ENCODE peak calls at places on chromosomes 7 and 10, in six cellular contexts. O, Z, Q, N, R and X are unnamed samples.

GRCh38 chr7:157271991-157272324 is 64.8 kb upstream of the DNAJB6 start:
- DNase-seq in O (peak; percentile 74), Z (no peak), Q (no peak), N (peak; percentile 79), R (peak; percentile 91), X (no peak)

GRCh38 chr7:44226396-44226753 is 25.6 kb downstream of the YKT6 start:
- DNase-seq in O (no peak), Z (peak; percentile 54), Q (no peak), N (no peak), R (no peak), X (no peak)

GRCh38 chr10:98649170-98649569 is 202.4 kb upstream of the HPS1 start:
- DNase-seq in O (no peak), Z (no peak), Q (no peak), N (no peak), R (no peak), X (no peak)

GRCh38 chr7:64997164-64997908 is 6.5 kb upstream of the ZNF117 start:
- DNase-seq in O (no peak), Z (no peak), Q (no peak), N (no peak), R (no peak), X (no peak)

GRCh38 chr7:141695803-141696289 is 6.1 kb downstream of the DENND11 start:
- DNase-seq in O (no peak), Z (no peak), Q (no peak), N (no peak), R (peak; percentile 67), X (no peak)

GRCh38 chr10:93963434-93963833 is 30.3 kb upstream of the PLCE1 start:
- DNase-seq in O (no peak), Z (no peak), Q (no peak), N (no peak), R (no peak), X (no peak)

GRCh38 chr10:47023237-47024045 is 112.2 kb downstream of the PTPN20 start:
- DNase-seq in O (no peak), Z (no peak), Q (no peak), N (no peak), R (no peak), X (no peak)

GRCh38 chr10:111705026-111705425 is 478.5 kb downstream of the GPAM start:
- DNase-seq in O (no peak), Z (no peak), Q (no peak), N (no peak), R (no peak), X (no peak)

GRCh38 chr10:14414901-14415300 is 84.2 kb upstream of the FRMD4A start:
- DNase-seq in O (no peak), Z (no peak), Q (no peak), N (no peak), R (no peak), X (no peak)

GRCh38 chr10:34343764-34344163 is 471.3 kb downstream of the PARD3 start:
- DNase-seq in O (no peak), Z (no peak), Q (no peak), N (peak; percentile 43), R (no peak), X (no peak)

GRCh38 chr7:4556868-4557620 is 125.1 kb upstream of the FOXK1 start:
- DNase-seq in O (no peak), Z (no peak), Q (no peak), N (no peak), R (peak; percentile 32), X (no peak)

GRCh38 chr7:19079066-19079465 is 38.4 kb downstream of the TWIST1 start:
- DNase-seq in O (no peak), Z (no peak), Q (no peak), N (no peak), R (no peak), X (no peak)

GRCh38 chr7:1668932-1669485 is 1.1 kb upstream of the ELFN1 start:
- DNase-seq in O (peak; percentile 42), Z (peak; percentile 73), Q (no peak), N (no peak), R (no peak), X (no peak)

GRCh38 chr7:34430456-34430855 is 227.6 kb upstream of the NPSR1 start:
- DNase-seq in O (no peak), Z (no peak), Q (peak; percentile 42), N (peak; percentile 47), R (peak; percentile 12), X (no peak)

GRCh38 chr10:132452216-132452650 is 55.2 kb downstream of the PWWP2B start:
- DNase-seq in O (peak; percentile 64), Z (peak; percentile 81), Q (no peak), N (no peak), R (no peak), X (no peak)

GRCh38 chr10:79424221-79425073 is 21.0 kb downstream of the ZCCHC24 start:
- DNase-seq in O (no peak), Z (no peak), Q (no peak), N (no peak), R (peak; percentile 66), X (no peak)

GRCh38 chr7:142853739-142854504 is 954 bp upstream of the EPHB6 start:
- DNase-seq in O (peak; percentile 83), Z (peak; percentile 89), Q (peak; percentile 79), N (peak; percentile 77), R (peak; percentile 66), X (peak; percentile 57)

GRCh38 chr10:126240483-126240882 is 147.8 kb downstream of the ADAM12 start:
- DNase-seq in O (no peak), Z (no peak), Q (no peak), N (no peak), R (no peak), X (no peak)

GRCh38 chr10:43795639-43796038 is 147.0 kb upstream of the ZNF32 start:
- DNase-seq in O (no peak), Z (no peak), Q (no peak), N (no peak), R (no peak), X (no peak)

GRCh38 chr10:32377458-32378370 is 30.8 kb upstream of the EPC1 start:
- DNase-seq in O (no peak), Z (no peak), Q (no peak), N (peak; percentile 79), R (no peak), X (no peak)

GRCh38 chr10:32600317-32600716 is 154.4 kb downstream of the CCDC7 start:
- DNase-seq in O (no peak), Z (no peak), Q (no peak), N (no peak), R (no peak), X (no peak)

GRCh38 chr10:7306147-7306546 is 104.7 kb downstream of the SFMBT2 start:
- DNase-seq in O (no peak), Z (no peak), Q (no peak), N (no peak), R (no peak), X (no peak)

GRCh38 chr7:74092964-74093339 is 9.3 kb downstream of the LIMK1 start:
- DNase-seq in O (peak; percentile 79), Z (peak; percentile 87), Q (no peak), N (peak; percentile 40), R (no peak), X (no peak)

GRCh38 chr10:133339708-133340380 is 3.1 kb upstream of the CALY start:
- DNase-seq in O (no peak), Z (peak; percentile 52), Q (no peak), N (no peak), R (no peak), X (no peak)

GRCh38 chr7:20647908-20648776 is 32.7 kb downstream of the ABCB5 start:
- DNase-seq in O (no peak), Z (no peak), Q (peak; percentile 44), N (peak; percentile 64), R (no peak), X (no peak)

GRCh38 chr10:58641095-58641531 is 128.4 kb downstream of the BICC1 start:
- DNase-seq in O (no peak), Z (no peak), Q (peak; percentile 65), N (no peak), R (no peak), X (no peak)

GRCh38 chr10:32489935-32490334 is 44.0 kb downstream of the CCDC7 start:
- DNase-seq in O (no peak), Z (no peak), Q (no peak), N (no peak), R (no peak), X (no peak)

GRCh38 chr7:151382079-151382885 is 27.6 kb downstream of the WDR86 start:
- DNase-seq in O (peak; percentile 64), Z (peak; percentile 80), Q (no peak), N (no peak), R (no peak), X (no peak)

DNA sequence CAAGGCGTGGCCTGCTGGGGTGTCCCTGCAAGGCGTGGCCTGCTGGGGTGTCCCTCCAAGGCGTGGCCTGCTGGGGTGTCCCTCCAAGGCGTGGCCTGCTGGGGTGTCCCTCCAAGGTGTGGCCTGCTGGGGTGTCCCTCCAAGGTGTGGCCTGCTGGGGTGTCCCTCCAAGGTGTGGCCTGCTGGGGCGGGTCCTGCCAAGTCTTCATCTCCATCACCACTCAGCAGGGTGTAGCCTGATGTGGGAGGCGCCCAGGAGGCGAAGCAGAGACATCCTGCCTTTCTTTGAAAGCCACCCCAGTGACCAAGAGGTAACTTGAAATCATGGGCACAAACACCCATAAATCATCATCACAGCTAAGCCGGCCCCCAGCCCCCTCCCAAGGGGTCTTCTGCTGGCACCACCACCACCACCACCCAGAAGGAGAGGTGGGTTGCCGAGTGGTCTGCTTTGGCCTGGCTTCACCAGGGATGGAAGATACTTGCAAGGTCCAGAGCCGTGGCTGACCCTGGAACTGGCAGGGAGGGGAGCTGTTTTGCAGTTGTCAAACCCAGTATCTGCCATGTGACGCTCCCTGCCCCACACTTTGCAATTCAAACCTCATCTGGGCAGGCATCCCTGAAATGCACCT is 190.6 kb downstream of the EBF3 start:
- DNase-seq in O (peak; percentile 39), Z (peak; percentile 49), Q (no peak), N (no peak), R (no peak), X (no peak)
- TF ChIP-seq POLR2A in O (no peak), Z (no peak), Q (no peak), N (no peak), R (no peak), X (no peak)

DNA sequence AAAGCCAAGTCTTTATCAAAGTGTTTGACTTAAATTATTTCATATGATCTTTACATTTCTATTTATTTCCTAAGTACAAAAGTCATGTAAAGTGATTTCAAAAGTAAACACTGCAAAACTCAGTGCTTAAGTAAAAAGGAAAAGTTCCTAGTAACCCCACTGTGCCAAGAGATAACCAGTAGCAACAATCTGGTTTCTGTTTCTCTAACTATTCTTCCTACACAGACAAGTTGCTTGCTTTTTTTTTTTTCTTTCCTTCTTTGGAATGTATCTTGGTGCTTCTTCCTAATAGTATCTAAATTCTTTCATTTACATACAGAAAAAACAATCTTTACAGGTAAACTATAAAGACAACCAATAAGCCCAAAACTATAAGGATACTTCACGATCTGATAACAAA is 3.1 kb downstream of the JCAD start:
- DNase-seq in O (no peak), Z (no peak), Q (no peak), N (peak; percentile 64), R (no peak), X (no peak)
- H3K27ac ChIP-seq in O (peak overlapping the region; percentile 68), Z (peak overlapping the region; percentile 92), Q (no peak overlapping the region), N (peak overlapping the region; percentile 56), R (no peak overlapping the region), X (peak overlapping the region; percentile 95)

DNA sequence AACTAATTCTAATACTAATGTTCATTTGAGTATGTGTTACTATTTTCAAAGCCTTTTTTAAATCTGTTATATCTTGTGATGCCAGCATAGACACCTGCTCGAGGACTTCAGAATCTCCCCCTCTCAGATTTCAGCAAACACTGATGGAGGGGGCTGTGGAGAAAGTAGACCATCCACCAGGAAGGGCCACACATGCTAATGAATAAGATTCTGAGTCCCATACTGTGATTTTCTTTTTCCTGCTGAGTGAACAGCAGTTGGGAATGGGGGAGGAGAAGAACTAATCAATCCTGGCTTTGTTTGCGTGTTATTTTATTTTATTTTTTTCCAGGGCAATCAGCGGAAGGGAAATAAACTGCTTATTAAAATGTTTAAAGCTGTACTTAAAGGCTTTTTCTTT is 157.9 kb upstream of the CSTF2T start:
- DNase-seq in O (no peak), Z (no peak), Q (no peak), N (no peak), R (no peak), X (no peak)
- H3K4me3 ChIP-seq in O (no peak overlapping the region), Z (no peak overlapping the region), Q (no peak overlapping the region), N (no peak overlapping the region), R (no peak overlapping the region), X (no peak overlapping the region)

GRCh38 chr7:100158229-100159098 is at the start of gene TRAPPC14:
- DNase-seq in O (peak; percentile 96), Z (peak; percentile 98), Q (peak; percentile 98), N (peak; percentile 83), R (peak; percentile 82), X (peak; percentile 44)
- TF ChIP-seq POLR2A in O (no peak), Z (no peak), Q (peak; percentile 81), N (peak; percentile 77), R (peak; percentile 45), X (no peak)